ENCODE peak calls at places on chromosomes 4 and X, in five cellular contexts. I, G, D, F and R are unnamed samples.
A peak's percentile ranks its signal among the peaks of the same experiment; 100 is the strongest.

GRCh38 chr4:99811850-99812249 is 4.8 kb upstream of the DAPP1 start:
- DNase-seq in I (peak; percentile 19), G (no peak), D (peak; percentile 18), F (peak; percentile 19), R (no peak)

GRCh38 chrX:103726477-103726876 is 15.8 kb downstream of the TMEM31 start:
- DNase-seq in I (no peak), G (no peak), D (no peak), F (no peak), R (no peak)

GRCh38 chr4:23572382-23572781 is 317.5 kb downstream of the PPARGC1A start:
- DNase-seq in I (no peak), G (no peak), D (no peak), F (no peak), R (no peak)

GRCh38 chrX:3585719-3586118 is 127.7 kb downstream of the PRKX start:
- DNase-seq in I (no peak), G (no peak), D (no peak), F (no peak), R (no peak)

GRCh38 chr4:148225639-148226038 is 216.6 kb downstream of the NR3C2 start:
- DNase-seq in I (no peak), G (no peak), D (no peak), F (peak; percentile 3), R (no peak)

GRCh38 chrX:65647801-65648200 is 19.7 kb upstream of the MSN start:
- DNase-seq in I (no peak), G (no peak), D (no peak), F (no peak), R (no peak)

GRCh38 chr4:175823015-175823741 is 11.1 kb upstream of the GPM6A start:
- DNase-seq in I (no peak), G (no peak), D (no peak), F (no peak), R (no peak)

GRCh38 chr4:40194602-40195161 is 2.1 kb upstream of the RHOH start:
- DNase-seq in I (no peak), G (no peak), D (peak; percentile 44), F (peak; percentile 39), R (no peak)

GRCh38 chrX:10972731-10973130 is 138.4 kb upstream of the HCCS start:
- DNase-seq in I (no peak), G (no peak), D (no peak), F (peak; percentile 7), R (no peak)

GRCh38 chr4:173243321-173243720 is 74.7 kb downstream of the GALNT7 start:
- DNase-seq in I (no peak), G (no peak), D (no peak), F (peak; percentile 64), R (no peak)
- H3K4me3 ChIP-seq in I (no peak overlapping the region), G (no peak overlapping the region), D (no peak overlapping the region), F (no peak overlapping the region), R (no peak overlapping the region)

GRCh38 chr4:182908124-182908523 is 9.1 kb downstream of the DCTD start:
- DNase-seq in I (no peak), G (no peak), D (no peak), F (no peak), R (no peak)

GRCh38 chr4:182905038-182905437 is 12.1 kb downstream of the DCTD start:
- DNase-seq in I (no peak), G (no peak), D (no peak), F (no peak), R (no peak)

GRCh38 chr4:182903013-182903412 is 14.2 kb downstream of the DCTD start:
- DNase-seq in I (no peak), G (no peak), D (no peak), F (no peak), R (no peak)

GRCh38 chr4:182904271-182904761 is 12.9 kb downstream of the DCTD start:
- DNase-seq in I (no peak), G (no peak), D (no peak), F (no peak), R (no peak)

DNA sequence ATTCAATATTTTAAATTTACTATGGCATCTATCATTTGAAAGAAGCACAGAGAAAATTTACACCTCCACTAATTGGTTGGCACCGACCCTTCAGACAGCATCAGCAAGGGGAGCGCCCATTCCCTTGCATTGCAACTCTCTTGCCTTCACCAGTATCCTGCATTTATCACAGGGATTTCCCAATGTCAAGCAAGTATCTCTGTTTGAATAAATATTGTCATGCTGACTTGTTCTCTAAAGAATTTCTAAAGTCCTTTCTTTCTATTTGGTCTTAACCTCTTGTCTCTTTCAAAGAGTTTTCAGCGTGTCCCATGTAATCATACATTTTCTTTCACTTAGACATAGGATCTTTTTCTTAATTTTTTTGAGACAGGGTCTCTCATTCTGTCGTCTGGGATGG is 10.4 kb downstream of the DCTD start:
- DNase-seq in I (no peak), G (no peak), D (no peak), F (no peak), R (no peak)
- H3K36me3 ChIP-seq in I (peaks cover 21% of the 10 kb centered on the region), G (peaks cover 76% of the 10 kb centered on the region), D (peaks cover 49% of the 10 kb centered on the region), F (peaks cover 31% of the 10 kb centered on the region), R (peaks cover 78% of the 10 kb centered on the region)

GRCh38 chr4:106036848-106037247 is 141.6 kb downstream of the NPNT start:
- DNase-seq in I (no peak), G (no peak), D (no peak), F (no peak), R (no peak)
- H3K27ac ChIP-seq in I (no peak overlapping the region), G (no peak overlapping the region), D (no peak overlapping the region), F (no peak overlapping the region), R (no peak overlapping the region)

GRCh38 chr4:88452941-88453340 is 4.0 kb upstream of the HERC5 start:
- DNase-seq in I (no peak), G (no peak), D (no peak), F (no peak), R (no peak)

GRCh38 chr4:88456757-88457306 is at the start of gene HERC5:
- DNase-seq in I (peak; percentile 88), G (peak; percentile 84), D (peak; percentile 86), F (peak; percentile 86), R (peak; percentile 91)

GRCh38 chr4:88457307-88458090 is 580 bp downstream of the HERC5 start:
- DNase-seq in I (peak; percentile 35), G (no peak), D (peak; percentile 43), F (no peak), R (peak; percentile 67)

GRCh38 chr4:88458091-88458740 is 1.3 kb downstream of the HERC5 start:
- DNase-seq in I (no peak), G (no peak), D (no peak), F (no peak), R (no peak)
- H3K4me3 ChIP-seq in I (peak overlapping the region; percentile 97), G (peak overlapping the region; percentile 88), D (peak overlapping the region; percentile 82), F (no peak overlapping the region), R (peak overlapping the region; percentile 82)